ENCODE peak calls at places on chromosomes 3 and 15, in four cellular contexts. One of them, this sample, is unnamed.
A peak's percentile ranks its signal among the peaks of the same experiment; 100 is the strongest.

GRCh38 chr3:58691997-58692396 is 25.4 kb upstream of the FAM3D start:
- DNase-seq in HepG2: no peak
- DNase-seq in K562: peak; percentile 6
- DNase-seq in GM12878: no peak
- DNase-seq in this sample: no peak

GRCh38 chr3:7658294-7658693 is 797.4 kb downstream of the GRM7 start:
- DNase-seq in HepG2: no peak
- DNase-seq in GM12878: no peak
- DNase-seq in K562: no peak
- DNase-seq in this sample: no peak

GRCh38 chr15:27124287-27124830 is 153.4 kb downstream of the GABRG3 start:
- DNase-seq in K562: peak; percentile 85
- DNase-seq in GM12878: no peak
- DNase-seq in HepG2: no peak
- DNase-seq in this sample: no peak

GRCh38 chr3:110164632-110165240 is 827.4 kb upstream of the DPPA4 start:
- DNase-seq in K562: no peak
- DNase-seq in GM12878: no peak
- DNase-seq in HepG2: no peak
- DNase-seq in this sample: peak; percentile 47

GRCh38 chr3:165669502-165669901 is 167.7 kb downstream of the BCHE start:
- DNase-seq in HepG2: no peak
- DNase-seq in K562: no peak
- DNase-seq in GM12878: no peak
- DNase-seq in this sample: no peak

GRCh38 chr3:43531835-43532234 is 90.0 kb downstream of the ANO10 start:
- DNase-seq in K562: no peak
- DNase-seq in GM12878: no peak
- DNase-seq in HepG2: peak; percentile 9
- DNase-seq in this sample: peak; percentile 17

GRCh38 chr3:21142031-21142430 is 609.0 kb downstream of the ZNF385D start:
- DNase-seq in HepG2: no peak
- DNase-seq in K562: no peak
- DNase-seq in GM12878: no peak
- DNase-seq in this sample: no peak

GRCh38 chr15:71444866-71445590 is 329.8 kb downstream of the THSD4 start:
- DNase-seq in HepG2: peak; percentile 86
- DNase-seq in GM12878: no peak
- DNase-seq in K562: no peak
- DNase-seq in this sample: peak; percentile 79

GRCh38 chr15:41435037-41435786 is 18.3 kb downstream of the RTF1 start:
- DNase-seq in K562: no peak
- DNase-seq in HepG2: no peak
- DNase-seq in GM12878: no peak
- DNase-seq in this sample: no peak

GRCh38 chr15:36905908-36906307 is 194.4 kb downstream of the MEIS2 start:
- DNase-seq in HepG2: no peak
- DNase-seq in GM12878: no peak
- DNase-seq in K562: no peak
- DNase-seq in this sample: no peak

GRCh38 chr15:45948226-45948625 is 313.4 kb downstream of the SQOR start:
- DNase-seq in K562: no peak
- DNase-seq in HepG2: no peak
- DNase-seq in GM12878: no peak
- DNase-seq in this sample: no peak

GRCh38 chr15:38611228-38611627 is 46.6 kb upstream of the RASGRP1 start:
- DNase-seq in GM12878: no peak
- DNase-seq in K562: no peak
- DNase-seq in HepG2: no peak
- DNase-seq in this sample: no peak

GRCh38 chr15:32866486-32867312 is 148.9 kb downstream of the GREM1 start:
- DNase-seq in HepG2: peak; percentile 33
- DNase-seq in GM12878: no peak
- DNase-seq in K562: no peak
- DNase-seq in this sample: peak; percentile 79

DNA sequence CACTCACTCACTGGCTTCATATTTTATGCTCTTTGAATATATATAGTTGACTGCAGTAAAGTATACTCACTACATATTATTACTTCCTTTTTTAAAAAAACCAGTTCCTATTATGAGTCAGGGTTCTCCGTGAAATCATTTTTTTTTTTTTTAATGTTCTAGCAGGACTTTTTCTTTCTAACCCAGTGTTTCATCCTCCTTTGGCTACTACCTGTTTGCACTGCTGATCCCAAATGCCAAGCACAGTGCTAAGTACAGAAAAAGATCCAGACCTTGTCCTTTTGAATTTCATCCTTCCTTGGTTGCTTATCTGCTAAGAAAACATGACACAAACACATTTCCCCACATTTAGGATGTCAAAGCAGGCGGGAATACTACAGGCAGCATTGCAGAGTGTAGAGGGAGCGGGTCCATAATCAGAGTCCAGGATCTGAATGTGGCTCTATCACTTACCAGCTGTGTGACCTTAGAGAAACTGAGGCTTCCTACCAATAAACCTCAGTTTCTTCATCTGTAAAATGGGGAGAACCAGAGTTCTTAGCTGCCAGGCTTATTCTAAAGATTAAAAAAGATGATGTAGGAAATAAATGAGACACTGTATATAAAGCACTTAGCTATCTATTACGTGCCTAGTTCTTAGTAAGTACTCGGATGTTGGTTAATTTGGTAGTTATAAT is 37.2 kb upstream of the ANPEP start:
- DNase-seq in K562: no peak
- DNase-seq in GM12878: peak; percentile 30
- DNase-seq in HepG2: no peak
- DNase-seq in this sample: no peak
- TF ChIP-seq ESRRA in K562: no peak
- TF ChIP-seq ESRRA in GM12878: no peak
- TF ChIP-seq ESRRA in HepG2: no peak
- TF ChIP-seq ESRRA in this sample: no peak

DNA sequence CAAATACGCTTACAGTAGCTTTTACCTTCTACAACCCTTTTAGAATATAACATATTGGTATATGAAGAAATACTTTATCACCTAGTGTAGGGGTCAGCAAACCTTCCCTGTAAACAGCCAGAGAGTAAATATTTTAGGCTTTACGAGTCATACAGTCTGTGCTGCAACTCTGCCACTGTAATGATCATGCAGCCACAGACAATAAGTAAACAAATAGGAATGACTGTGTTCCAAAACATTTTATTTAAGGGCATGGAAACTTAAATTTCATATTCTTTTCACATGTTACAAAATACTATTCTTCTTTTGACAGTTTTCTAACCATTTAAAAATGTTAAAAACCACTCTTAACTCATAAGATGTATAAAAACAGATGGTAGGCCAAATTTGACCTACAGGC is 369.6 kb downstream of the TBC1D5 start:
- DNase-seq in K562: no peak
- DNase-seq in HepG2: peak; percentile 3
- DNase-seq in GM12878: no peak
- DNase-seq in this sample: no peak
- TF ChIP-seq MYC in K562: no peak
- TF ChIP-seq MYC in HepG2: no peak
- TF ChIP-seq MYC in GM12878: no peak
- TF ChIP-seq MYC in this sample: no peak

GRCh38 chr3:143749926-143750325 is 98.3 kb downstream of the SLC9A9 start:
- DNase-seq in HepG2: no peak
- DNase-seq in K562: no peak
- DNase-seq in GM12878: no peak
- DNase-seq in this sample: no peak

GRCh38 chr3:143750856-143751255 is 97.4 kb downstream of the SLC9A9 start:
- DNase-seq in HepG2: no peak
- DNase-seq in K562: no peak
- DNase-seq in GM12878: no peak
- DNase-seq in this sample: no peak

GRCh38 chr3:143754090-143754489 is 94.2 kb downstream of the SLC9A9 start:
- DNase-seq in HepG2: no peak
- DNase-seq in K562: no peak
- DNase-seq in GM12878: no peak
- DNase-seq in this sample: no peak

GRCh38 chr3:143753456-143753855 is 94.8 kb downstream of the SLC9A9 start:
- DNase-seq in GM12878: no peak
- DNase-seq in HepG2: no peak
- DNase-seq in K562: no peak
- DNase-seq in this sample: no peak

GRCh38 chr3:143751643-143752178 is 96.6 kb downstream of the SLC9A9 start:
- DNase-seq in GM12878: peak; percentile 24
- DNase-seq in HepG2: no peak
- DNase-seq in K562: no peak
- DNase-seq in this sample: no peak
- TF ChIP-seq ESRRA in GM12878: no peak
- TF ChIP-seq ESRRA in HepG2: no peak
- TF ChIP-seq ESRRA in K562: no peak
- TF ChIP-seq ESRRA in this sample: no peak

GRCh38 chr15:31745841-31746240 is 284.5 kb upstream of the CHRNA7 start:
- DNase-seq in K562: no peak
- DNase-seq in GM12878: no peak
- DNase-seq in HepG2: no peak
- DNase-seq in this sample: no peak

GRCh38 chr15:31740203-31740602 is 290.1 kb upstream of the CHRNA7 start:
- DNase-seq in K562: no peak
- DNase-seq in GM12878: no peak
- DNase-seq in HepG2: no peak
- DNase-seq in this sample: peak; percentile 15
- TF ChIP-seq MYC in K562: no peak
- TF ChIP-seq MYC in GM12878: no peak
- TF ChIP-seq MYC in HepG2: no peak
- TF ChIP-seq MYC in this sample: no peak

GRCh38 chr3:8768364-8769087 is 887 bp downstream of the OXTR start:
- DNase-seq in HepG2: no peak
- DNase-seq in GM12878: no peak
- DNase-seq in K562: no peak
- DNase-seq in this sample: no peak

GRCh38 chr3:8769088-8769822 is at the start of gene OXTR:
- DNase-seq in GM12878: no peak
- DNase-seq in HepG2: peak; percentile 40
- DNase-seq in K562: peak; percentile 76
- DNase-seq in this sample: peak; percentile 66

GRCh38 chr3:8767181-8767666 is 2.2 kb downstream of the OXTR start:
- DNase-seq in K562: no peak
- DNase-seq in GM12878: no peak
- DNase-seq in HepG2: no peak
- DNase-seq in this sample: no peak

GRCh38 chr3:8766148-8766547 is 3.3 kb downstream of the OXTR start:
- DNase-seq in HepG2: no peak
- DNase-seq in GM12878: no peak
- DNase-seq in K562: no peak
- DNase-seq in this sample: no peak

GRCh38 chr3:8767667-8768363 is 1.6 kb downstream of the OXTR start:
- DNase-seq in GM12878: no peak
- DNase-seq in K562: no peak
- DNase-seq in HepG2: peak; percentile 28
- DNase-seq in this sample: no peak
- TF ChIP-seq ESRRA in GM12878: no peak
- TF ChIP-seq ESRRA in K562: no peak
- TF ChIP-seq ESRRA in HepG2: no peak
- TF ChIP-seq ESRRA in this sample: no peak

DNA sequence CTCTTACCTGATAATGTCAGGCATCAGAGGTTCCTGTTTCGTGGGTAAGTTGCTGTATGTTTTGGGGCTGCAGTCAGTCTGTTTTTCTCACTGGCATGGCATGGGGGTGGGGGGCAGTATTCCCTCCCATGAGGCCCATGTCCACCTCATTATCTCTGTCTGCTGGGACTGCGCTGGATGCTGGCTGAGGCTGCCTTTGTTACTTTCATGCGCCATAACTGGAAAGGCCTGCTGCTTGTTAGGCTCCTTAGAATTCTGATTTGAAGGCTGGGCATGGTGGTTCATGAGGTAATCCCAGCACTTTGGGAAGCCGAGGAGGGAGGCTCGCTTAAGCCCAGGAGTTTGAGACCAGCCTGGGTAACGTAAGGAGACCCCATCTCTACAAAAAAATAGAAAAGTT is 9.8 kb downstream of the APBA2 start:
- DNase-seq in GM12878: no peak
- DNase-seq in K562: no peak
- DNase-seq in HepG2: no peak
- DNase-seq in this sample: no peak
- TF ChIP-seq MYC in GM12878: no peak
- TF ChIP-seq MYC in K562: no peak
- TF ChIP-seq MYC in HepG2: no peak
- TF ChIP-seq MYC in this sample: no peak

GRCh38 chr3:29465836-29466235 is 185.0 kb downstream of the RBMS3 start:
- DNase-seq in HepG2: no peak
- DNase-seq in K562: no peak
- DNase-seq in GM12878: no peak
- DNase-seq in this sample: no peak
- TF ChIP-seq ESRRA in HepG2: no peak
- TF ChIP-seq ESRRA in K562: no peak
- TF ChIP-seq ESRRA in GM12878: no peak
- TF ChIP-seq ESRRA in this sample: no peak

This sample was measured in A549.